ENCODE peak calls at places on chromosomes 6 and 20, in five cellular contexts. D, S, Q, P and C are unnamed samples.

GRCh38 chr6:38503032-38503784 is 136.5 kb downstream of the BTBD9 start:
- DNase-seq in D (no peak), S (no peak), Q (no peak), P (no peak), C (no peak)

GRCh38 chr6:116695398-116695797 is 14.4 kb downstream of the KPNA5 start:
- DNase-seq in D (no peak), S (peak; percentile 86), Q (no peak), P (no peak), C (no peak)

GRCh38 chr20:37939701-37940151 is 36.8 kb downstream of the VSTM2L start:
- DNase-seq in D (no peak), S (no peak), Q (no peak), P (no peak), C (no peak)

GRCh38 chr6:37279366-37280134 is 21.6 kb upstream of the TMEM217 start:
- DNase-seq in D (no peak), S (no peak), Q (no peak), P (no peak), C (no peak)

GRCh38 chr6:121573466-121573865 is 138.0 kb downstream of the GJA1 start:
- DNase-seq in D (no peak), S (no peak), Q (no peak), P (no peak), C (no peak)

GRCh38 chr20:50729925-50730764 is 1.2 kb upstream of the PARD6B start:
- DNase-seq in D (no peak), S (no peak), Q (no peak), P (no peak), C (no peak)

GRCh38 chr6:34465551-34466241 is at the start of gene PACSIN1:
- DNase-seq in D (no peak), S (peak; percentile 12), Q (no peak), P (no peak), C (peak; percentile 82)

GRCh38 chr20:23925789-23926525 is 46.4 kb upstream of the CST5 start:
- DNase-seq in D (no peak), S (no peak), Q (no peak), P (no peak), C (no peak)

GRCh38 chr6:170005680-170006470 is 254.5 kb downstream of the ERMARD start:
- DNase-seq in D (no peak), S (no peak), Q (no peak), P (no peak), C (no peak)

GRCh38 chr20:61210862-61211261 is 41.2 kb upstream of the CDH4 start:
- DNase-seq in D (no peak), S (no peak), Q (no peak), P (no peak), C (no peak)

GRCh38 chr6:149642829-149643580 is 5.5 kb downstream of the KATNA1 start:
- DNase-seq in D (no peak), S (no peak), Q (no peak), P (no peak), C (no peak)

GRCh38 chr20:22465622-22466446 is 118.5 kb downstream of the FOXA2 start:
- DNase-seq in D (no peak), S (no peak), Q (no peak), P (no peak), C (no peak)

GRCh38 chr6:41680182-41680965 is 42.1 kb downstream of the MDFI start:
- DNase-seq in D (no peak), S (no peak), Q (no peak), P (no peak), C (no peak)

GRCh38 chr20:34364013-34364382 is 925 bp downstream of the ITCH start:
- DNase-seq in D (no peak), S (no peak), Q (no peak), P (no peak), C (no peak)

GRCh38 chr20:34938466-34939163 is 17.0 kb downstream of the GSS start:
- DNase-seq in D (no peak), S (peak; percentile 67), Q (no peak), P (peak; percentile 8), C (no peak)

GRCh38 chr6:160139420-160139851 is 17.8 kb downstream of the SLC22A1 start:
- DNase-seq in D (no peak), S (no peak), Q (no peak), P (no peak), C (no peak)

GRCh38 chr20:478949-479429 is 16.7 kb upstream of the TBC1D20 start:
- DNase-seq in D (no peak), S (peak; percentile 69), Q (no peak), P (peak; percentile 45), C (no peak)

GRCh38 chr20:53181866-53182376 is 209.8 kb downstream of the TSHZ2 start:
- DNase-seq in D (no peak), S (no peak), Q (no peak), P (no peak), C (no peak)

GRCh38 chr20:44282148-44282547 is 28.9 kb downstream of the FITM2 start:
- DNase-seq in D (no peak), S (no peak), Q (no peak), P (no peak), C (no peak)

GRCh38 chr6:118786696-118787453 is 107.1 kb upstream of the ASF1A start:
- DNase-seq in D (no peak), S (no peak), Q (no peak), P (no peak), C (no peak)

GRCh38 chr6:36430351-36430750 is 12.3 kb downstream of the PXT1 start:
- DNase-seq in D (no peak), S (no peak), Q (no peak), P (no peak), C (no peak)